ENCODE peak calls at places on chromosomes 12 and 14, in six cellular contexts. One of them, this sample, is unnamed.

GRCh38 chr12:116027551-116027821 is 250.0 kb downstream of the MED13L start:
- DNase-seq in effector CD4-positive, alpha-beta T cell: no peak
- DNase-seq in Caco-2: no peak
- DNase-seq in Calu3: no peak
- DNase-seq in GM23338: peak; percentile 20
- DNase-seq in stimulated activated CD8-positive, alpha-beta memory T cell treated with anti-CD3 and anti-CD28 coated beads, Interleukin-15, amount 100 ng/mL, for 24 hours: no peak
- DNase-seq in this sample: no peak

GRCh38 chr12:89208661-89209096 is 143.6 kb downstream of the DUSP6 start:
- DNase-seq in effector CD4-positive, alpha-beta T cell: no peak
- DNase-seq in Caco-2: no peak
- DNase-seq in Calu3: no peak
- DNase-seq in GM23338: no peak
- DNase-seq in stimulated activated CD8-positive, alpha-beta memory T cell treated with anti-CD3 and anti-CD28 coated beads, Interleukin-15, amount 100 ng/mL, for 24 hours: no peak
- DNase-seq in this sample: no peak

GRCh38 chr12:7242176-7243101 is 53.0 kb downstream of the PEX5 start:
- DNase-seq in effector CD4-positive, alpha-beta T cell: no peak
- DNase-seq in Caco-2: no peak
- DNase-seq in Calu3: no peak
- DNase-seq in GM23338: no peak
- DNase-seq in stimulated activated CD8-positive, alpha-beta memory T cell treated with anti-CD3 and anti-CD28 coated beads, Interleukin-15, amount 100 ng/mL, for 24 hours: no peak
- DNase-seq in this sample: no peak

GRCh38 chr14:80784824-80785223 is 156.7 kb downstream of the CEP128 start:
- DNase-seq in effector CD4-positive, alpha-beta T cell: no peak
- DNase-seq in Caco-2: no peak
- DNase-seq in Calu3: no peak
- DNase-seq in GM23338: no peak
- DNase-seq in stimulated activated CD8-positive, alpha-beta memory T cell treated with anti-CD3 and anti-CD28 coated beads, Interleukin-15, amount 100 ng/mL, for 24 hours: no peak
- DNase-seq in this sample: peak; percentile 52

GRCh38 chr14:60710506-60710905 is 13.6 kb downstream of the SIX4 start:
- DNase-seq in effector CD4-positive, alpha-beta T cell: no peak
- DNase-seq in Caco-2: no peak
- DNase-seq in Calu3: no peak
- DNase-seq in GM23338: peak; percentile 24
- DNase-seq in stimulated activated CD8-positive, alpha-beta memory T cell treated with anti-CD3 and anti-CD28 coated beads, Interleukin-15, amount 100 ng/mL, for 24 hours: no peak
- DNase-seq in this sample: no peak

GRCh38 chr14:76501156-76501555 is 125.2 kb downstream of the ESRRB start:
- DNase-seq in effector CD4-positive, alpha-beta T cell: no peak
- DNase-seq in Caco-2: no peak
- DNase-seq in Calu3: no peak
- DNase-seq in GM23338: no peak
- DNase-seq in stimulated activated CD8-positive, alpha-beta memory T cell treated with anti-CD3 and anti-CD28 coated beads, Interleukin-15, amount 100 ng/mL, for 24 hours: no peak
- DNase-seq in this sample: no peak

GRCh38 chr14:90883782-90884181 is 67.6 kb upstream of the TTC7B start:
- DNase-seq in effector CD4-positive, alpha-beta T cell: no peak
- DNase-seq in Caco-2: no peak
- DNase-seq in Calu3: no peak
- DNase-seq in GM23338: peak; percentile 35
- DNase-seq in stimulated activated CD8-positive, alpha-beta memory T cell treated with anti-CD3 and anti-CD28 coated beads, Interleukin-15, amount 100 ng/mL, for 24 hours: no peak
- DNase-seq in this sample: no peak

GRCh38 chr12:45914090-45914489 is 76.3 kb downstream of the SCAF11 start:
- DNase-seq in effector CD4-positive, alpha-beta T cell: no peak
- DNase-seq in Caco-2: no peak
- DNase-seq in Calu3: no peak
- DNase-seq in GM23338: peak; percentile 20
- DNase-seq in stimulated activated CD8-positive, alpha-beta memory T cell treated with anti-CD3 and anti-CD28 coated beads, Interleukin-15, amount 100 ng/mL, for 24 hours: no peak
- DNase-seq in this sample: no peak

GRCh38 chr14:99603965-99604765 is at the start of gene CCDC85C:
- DNase-seq in effector CD4-positive, alpha-beta T cell: peak; percentile 91
- DNase-seq in Caco-2: peak; percentile 99
- DNase-seq in Calu3: peak; percentile 98
- DNase-seq in GM23338: peak; percentile 99
- DNase-seq in stimulated activated CD8-positive, alpha-beta memory T cell treated with anti-CD3 and anti-CD28 coated beads, Interleukin-15, amount 100 ng/mL, for 24 hours: peak; percentile 83
- DNase-seq in this sample: peak; percentile 96

GRCh38 chr14:61562321-61563161 is 132.8 kb upstream of the HIF1A start:
- DNase-seq in effector CD4-positive, alpha-beta T cell: no peak
- DNase-seq in Caco-2: no peak
- DNase-seq in Calu3: peak; percentile 63
- DNase-seq in GM23338: no peak
- DNase-seq in stimulated activated CD8-positive, alpha-beta memory T cell treated with anti-CD3 and anti-CD28 coated beads, Interleukin-15, amount 100 ng/mL, for 24 hours: no peak
- DNase-seq in this sample: no peak

GRCh38 chr14:100076133-100076532 is 10.9 kb downstream of the EVL start:
- DNase-seq in effector CD4-positive, alpha-beta T cell: no peak
- DNase-seq in Caco-2: peak; percentile 31
- DNase-seq in Calu3: no peak
- DNase-seq in GM23338: peak; percentile 79
- DNase-seq in stimulated activated CD8-positive, alpha-beta memory T cell treated with anti-CD3 and anti-CD28 coated beads, Interleukin-15, amount 100 ng/mL, for 24 hours: no peak
- DNase-seq in this sample: peak; percentile 45

GRCh38 chr12:49985981-49986380 is 13.2 kb downstream of the AQP6 start:
- DNase-seq in effector CD4-positive, alpha-beta T cell: no peak
- DNase-seq in Caco-2: no peak
- DNase-seq in Calu3: no peak
- DNase-seq in GM23338: no peak
- DNase-seq in stimulated activated CD8-positive, alpha-beta memory T cell treated with anti-CD3 and anti-CD28 coated beads, Interleukin-15, amount 100 ng/mL, for 24 hours: no peak
- DNase-seq in this sample: no peak

GRCh38 chr12:19575307-19576243 is 136.3 kb downstream of the AEBP2 start:
- DNase-seq in effector CD4-positive, alpha-beta T cell: no peak
- DNase-seq in Caco-2: no peak
- DNase-seq in Calu3: peak; percentile 13
- DNase-seq in GM23338: no peak
- DNase-seq in stimulated activated CD8-positive, alpha-beta memory T cell treated with anti-CD3 and anti-CD28 coated beads, Interleukin-15, amount 100 ng/mL, for 24 hours: no peak
- DNase-seq in this sample: no peak

GRCh38 chr14:31884776-31885379 is 192.2 kb upstream of the ARHGAP5 start:
- DNase-seq in effector CD4-positive, alpha-beta T cell: no peak
- DNase-seq in Caco-2: no peak
- DNase-seq in Calu3: no peak
- DNase-seq in GM23338: no peak
- DNase-seq in stimulated activated CD8-positive, alpha-beta memory T cell treated with anti-CD3 and anti-CD28 coated beads, Interleukin-15, amount 100 ng/mL, for 24 hours: no peak
- DNase-seq in this sample: no peak

GRCh38 chr14:51367600-51367931 is 127.5 kb downstream of the TMX1 start:
- DNase-seq in effector CD4-positive, alpha-beta T cell: no peak
- DNase-seq in Caco-2: no peak
- DNase-seq in Calu3: no peak
- DNase-seq in GM23338: no peak
- DNase-seq in stimulated activated CD8-positive, alpha-beta memory T cell treated with anti-CD3 and anti-CD28 coated beads, Interleukin-15, amount 100 ng/mL, for 24 hours: no peak
- DNase-seq in this sample: no peak

GRCh38 chr12:26833692-26834168 is 736 bp upstream of the ITPR2 start:
- DNase-seq in effector CD4-positive, alpha-beta T cell: peak; percentile 16
- DNase-seq in Caco-2: peak; percentile 74
- DNase-seq in Calu3: no peak
- DNase-seq in GM23338: peak; percentile 88
- DNase-seq in stimulated activated CD8-positive, alpha-beta memory T cell treated with anti-CD3 and anti-CD28 coated beads, Interleukin-15, amount 100 ng/mL, for 24 hours: no peak
- DNase-seq in this sample: no peak

GRCh38 chr12:89245090-89245489 is 107.2 kb downstream of the DUSP6 start:
- DNase-seq in effector CD4-positive, alpha-beta T cell: peak; percentile 23
- DNase-seq in Caco-2: no peak
- DNase-seq in Calu3: no peak
- DNase-seq in GM23338: peak; percentile 74
- DNase-seq in stimulated activated CD8-positive, alpha-beta memory T cell treated with anti-CD3 and anti-CD28 coated beads, Interleukin-15, amount 100 ng/mL, for 24 hours: no peak
- DNase-seq in this sample: no peak

GRCh38 chr12:31362115-31362758 is 36.3 kb upstream of the SINHCAF start:
- DNase-seq in effector CD4-positive, alpha-beta T cell: no peak
- DNase-seq in Caco-2: peak; percentile 58
- DNase-seq in Calu3: peak; percentile 30
- DNase-seq in GM23338: peak; percentile 54
- DNase-seq in stimulated activated CD8-positive, alpha-beta memory T cell treated with anti-CD3 and anti-CD28 coated beads, Interleukin-15, amount 100 ng/mL, for 24 hours: no peak
- DNase-seq in this sample: peak; percentile 2

GRCh38 chr12:112916270-112916669 is 9.5 kb downstream of the OAS1 start:
- DNase-seq in effector CD4-positive, alpha-beta T cell: no peak
- DNase-seq in Caco-2: no peak
- DNase-seq in Calu3: no peak
- DNase-seq in GM23338: no peak
- DNase-seq in stimulated activated CD8-positive, alpha-beta memory T cell treated with anti-CD3 and anti-CD28 coated beads, Interleukin-15, amount 100 ng/mL, for 24 hours: no peak
- DNase-seq in this sample: no peak

This sample was measured in midbrain.